ENCODE peak calls at places on chromosome 21, in six cellular contexts. K, D, V, X, H and N are unnamed samples.

GRCh38 chr21:32611471-32611997 is 643 bp downstream of the CFAP298 start:
- DNase-seq in K (no peak), X (no peak), D (peak; percentile 83), H (peak; percentile 49), V (peak; percentile 9), N (peak; percentile 25)

GRCh38 chr21:42956824-42957632 is 17.3 kb upstream of the PKNOX1 start:
- DNase-seq in D (no peak), K (no peak), H (peak; percentile 22), V (no peak), X (no peak), N (no peak)

GRCh38 chr21:26115899-26116298 is 54.7 kb downstream of the APP start:
- DNase-seq in H (no peak), D (no peak), V (no peak), X (no peak), K (peak; percentile 66), N (no peak)

GRCh38 chr21:43286196-43286595 is 117.4 kb downstream of the CRYAA start:
- DNase-seq in D (no peak), K (no peak), X (no peak), V (peak; percentile 46), H (no peak), N (no peak)

GRCh38 chr21:33452362-33452761 is 27.4 kb downstream of the TMEM50B start:
- DNase-seq in K (no peak), H (no peak), D (no peak), X (no peak), V (no peak), N (no peak)

GRCh38 chr21:23633447-23633846 is 1973.8 kb downstream of the MRPL39 start:
- DNase-seq in D (no peak), K (no peak), H (no peak), V (no peak), X (no peak), N (no peak)

GRCh38 chr21:41962425-41962966 is 8.7 kb upstream of the C2CD2 start:
- DNase-seq in H (peak; percentile 25), K (no peak), X (no peak), D (no peak), V (no peak), N (no peak)

GRCh38 chr21:24594082-24594481 is 1013.2 kb downstream of the MRPL39 start:
- DNase-seq in X (no peak), K (no peak), V (no peak), D (no peak), H (no peak), N (no peak)

GRCh38 chr21:41247561-41247968 is 69.0 kb upstream of the FAM3B start:
- DNase-seq in X (no peak), H (peak; percentile 54), K (peak; percentile 79), D (no peak), V (no peak), N (no peak)

GRCh38 chr21:42341776-42342542 is 8.8 kb downstream of the TFF2 start:
- DNase-seq in D (no peak), V (no peak), X (no peak), H (no peak), K (no peak), N (no peak)

GRCh38 chr21:42302292-42302650 is 12.9 kb downstream of the TFF3 start:
- DNase-seq in H (no peak), V (no peak), X (no peak), D (no peak), K (no peak), N (no peak)

GRCh38 chr21:32064511-32064910 is 191.7 kb downstream of the HUNK start:
- DNase-seq in H (no peak), V (no peak), X (no peak), K (no peak), D (no peak), N (no peak)

GRCh38 chr21:38989745-38990423 is 184.2 kb downstream of the ETS2 start:
- DNase-seq in H (no peak), X (no peak), V (peak; percentile 89), K (peak; percentile 85), D (no peak), N (no peak)

GRCh38 chr21:38988211-38989096 is 182.7 kb downstream of the ETS2 start:
- DNase-seq in H (no peak), X (no peak), K (no peak), V (no peak), D (no peak), N (no peak)

GRCh38 chr21:38989097-38989744 is 183.5 kb downstream of the ETS2 start:
- DNase-seq in K (no peak), X (no peak), D (no peak), H (no peak), V (no peak), N (no peak)

GRCh38 chr21:38992737-38993136 is 187.0 kb downstream of the ETS2 start:
- DNase-seq in K (no peak), X (no peak), V (peak; percentile 39), H (no peak), D (no peak), N (no peak)

DNA sequence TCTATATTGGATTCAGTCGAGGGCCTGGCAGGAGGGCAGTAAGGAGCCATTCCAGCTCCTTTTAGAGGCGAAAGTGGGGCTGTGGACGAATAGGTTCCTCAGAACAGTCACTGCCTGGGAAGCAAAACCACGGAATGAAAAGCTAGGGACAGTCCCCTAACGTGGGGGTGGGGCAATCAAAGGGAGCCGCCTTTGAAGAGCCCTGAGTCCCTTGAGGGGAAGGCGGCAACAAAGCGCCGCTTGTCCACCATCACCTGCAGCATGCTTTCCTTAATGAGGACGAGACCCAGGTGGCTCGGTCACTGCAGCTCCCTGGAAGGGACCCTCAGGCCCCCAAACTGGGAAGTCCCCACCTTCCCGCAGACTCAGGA is 184.7 kb downstream of the ETS2 start:
- DNase-seq in D (no peak), K (no peak), V (no peak), H (no peak), X (no peak), N (no peak)
- H3K27ac ChIP-seq in D (no peak overlapping the region), K (peak overlapping the region; percentile 38), V (peak overlapping the region; percentile 97), H (peak overlapping the region; percentile 62), X (no peak overlapping the region), N (no peak overlapping the region)

GRCh38 chr21:37412603-37413360 is 46.2 kb downstream of the DYRK1A start:
- DNase-seq in X (no peak), D (no peak), K (peak; percentile 58), V (no peak), H (no peak), N (no peak)

GRCh38 chr21:37416914-37417313 is 50.3 kb downstream of the DYRK1A start:
- DNase-seq in V (no peak), H (no peak), X (no peak), D (no peak), K (no peak), N (no peak)

GRCh38 chr21:37414292-37415253 is 48.0 kb downstream of the DYRK1A start:
- DNase-seq in V (no peak), H (no peak), D (no peak), K (no peak), X (no peak), N (no peak)

GRCh38 chr21:37413553-37414291 is 47.1 kb downstream of the DYRK1A start:
- DNase-seq in X (no peak), K (no peak), V (no peak), H (no peak), D (peak; percentile 31), N (no peak)

GRCh38 chr21:37415938-37416337 is 49.4 kb downstream of the DYRK1A start:
- DNase-seq in H (no peak), K (no peak), V (no peak), D (no peak), X (no peak), N (no peak)
- H3K4me1 ChIP-seq in H (no peaks in the 10 kb centered on the region), K (peaks cover 22% of the 10 kb centered on the region), V (peaks cover 9% of the 10 kb centered on the region), D (peaks cover 28% of the 10 kb centered on the region), X (peaks cover 69% of the 10 kb centered on the region), N (peaks cover 71% of the 10 kb centered on the region)

DNA sequence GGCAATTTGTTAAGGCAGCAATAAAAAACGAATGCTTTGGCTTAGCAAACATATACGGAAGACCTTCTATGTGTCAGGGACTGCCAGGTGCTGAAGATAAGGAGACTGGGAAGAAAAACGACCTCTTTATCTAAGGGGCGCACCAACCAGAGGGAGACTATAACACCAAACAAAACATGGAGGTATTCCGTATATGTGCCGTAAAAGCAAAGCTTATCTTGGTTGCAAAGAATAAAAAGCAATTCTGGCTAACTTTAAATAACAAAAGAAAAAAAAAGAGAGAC is 167.1 kb upstream of the KCNJ15 start:
- DNase-seq in K (no peak), D (no peak), X (no peak), V (no peak), H (no peak), N (no peak)
- H3K27ac ChIP-seq in K (no peak overlapping the region), D (no peak overlapping the region), X (no peak overlapping the region), V (no peak overlapping the region), H (no peak overlapping the region), N (peak overlapping the region; percentile 48)

GRCh38 chr21:29316806-29317205 is 18.1 kb downstream of the BACH1 start:
- DNase-seq in D (no peak), X (no peak), K (no peak), V (no peak), H (no peak), N (no peak)
- H3K4me1 ChIP-seq in D (no peaks in the 10 kb centered on the region), X (peaks cover 13% of the 10 kb centered on the region), K (peaks cover 6% of the 10 kb centered on the region), V (peaks cover 26% of the 10 kb centered on the region), H (no peaks in the 10 kb centered on the region), N (no peaks in the 10 kb centered on the region)

GRCh38 chr21:14088391-14088790 is 122.4 kb downstream of the LIPI start:
- DNase-seq in D (no peak), X (no peak), K (no peak), H (no peak), V (no peak), N (no peak)

GRCh38 chr21:14080764-14081096 is 130.0 kb downstream of the LIPI start:
- DNase-seq in V (no peak), X (no peak), D (no peak), K (no peak), H (no peak), N (no peak)

GRCh38 chr21:14084068-14084501 is 126.7 kb downstream of the LIPI start:
- DNase-seq in D (no peak), K (no peak), H (no peak), V (no peak), X (no peak), N (no peak)

GRCh38 chr21:14086553-14086952 is 124.2 kb downstream of the LIPI start:
- DNase-seq in D (no peak), H (no peak), X (no peak), K (no peak), V (no peak), N (no peak)

GRCh38 chr21:14084701-14085100 is 126.1 kb downstream of the LIPI start:
- DNase-seq in V (no peak), K (no peak), X (no peak), D (no peak), H (no peak), N (no peak)
- H3K27ac ChIP-seq in V (no peak overlapping the region), K (no peak overlapping the region), X (no peak overlapping the region), D (no peak overlapping the region), H (no peak overlapping the region), N (no peak overlapping the region)

GRCh38 chr21:44871576-44872265 is 1.8 kb downstream of the PTTG1IP start:
- DNase-seq in D (no peak), H (peak; percentile 73), X (no peak), V (peak; percentile 68), K (peak; percentile 81), N (no peak)

GRCh38 chr21:44872266-44872567 is 1.3 kb downstream of the PTTG1IP start:
- DNase-seq in V (no peak), H (no peak), D (peak; percentile 19), K (no peak), X (no peak), N (no peak)

GRCh38 chr21:44869860-44870747 is 3.4 kb downstream of the PTTG1IP start:
- DNase-seq in K (peak; percentile 88), V (peak; percentile 69), X (no peak), H (peak; percentile 70), D (no peak), N (no peak)

GRCh38 chr21:44872568-44873355 is 728 bp downstream of the PTTG1IP start:
- DNase-seq in D (peak; percentile 40), H (peak; percentile 52), X (no peak), V (no peak), K (peak; percentile 31), N (peak; percentile 30)

GRCh38 chr21:44870748-44871495 is 2.6 kb downstream of the PTTG1IP start:
- DNase-seq in X (no peak), K (no peak), H (peak; percentile 58), D (no peak), V (no peak), N (peak; percentile 38)
- H3K4me1 ChIP-seq in X (peaks cover 70% of the 10 kb centered on the region), K (peaks cover 40% of the 10 kb centered on the region), H (peaks cover 4% of the 10 kb centered on the region), D (peaks cover 36% of the 10 kb centered on the region), V (peaks cover 20% of the 10 kb centered on the region), N (peaks cover 74% of the 10 kb centered on the region)